ENCODE peak calls at places on chromosomes 16 and 17, in five cellular contexts. E is MM.1S, C is neural progenitor cell, Z is HCT116, Q is SK-N-SH. J is an unnamed sample.

GRCh38 chr17:42699415-42699740 is 17.0 kb downstream of the CNTNAP1 start:
- DNase-seq in E (no peak), C (no peak), Z (no peak), Q (no peak), J (no peak)

GRCh38 chr16:66382171-66382965 is 15.9 kb downstream of the CDH5 start:
- DNase-seq in E (no peak), C (no peak), Z (no peak), Q (no peak), J (peak; percentile 85)

GRCh38 chr16:23072084-23072599 is 77.1 kb downstream of the USP31 start:
- DNase-seq in E (no peak), C (no peak), Z (no peak), Q (peak; percentile 71), J (peak; percentile 29)

GRCh38 chr16:77057161-77057736 is 133.7 kb upstream of the MON1B start:
- DNase-seq in E (peak; percentile 20), C (peak; percentile 44), Z (no peak), Q (no peak), J (no peak)

GRCh38 chr16:67398546-67399217 is 5.4 kb upstream of the TPPP3 start:
- DNase-seq in E (no peak), C (no peak), Z (no peak), Q (no peak), J (no peak)

GRCh38 chr16:66881014-66881417 is 701 bp downstream of the PDP2 start:
- DNase-seq in E (no peak), C (peak; percentile 47), Z (no peak), Q (no peak), J (no peak)

GRCh38 chr16:82782715-82783251 is 156.0 kb downstream of the CDH13 start:
- DNase-seq in E (no peak), C (peak; percentile 62), Z (no peak), Q (no peak), J (no peak)

GRCh38 chr17:43524945-43525575 is 21.1 kb downstream of the ETV4 start:
- DNase-seq in E (no peak), C (no peak), Z (no peak), Q (no peak), J (no peak)

GRCh38 chr17:73827627-73828241 is 183.5 kb upstream of the SDK2 start:
- DNase-seq in E (no peak), C (no peak), Z (no peak), Q (no peak), J (peak; percentile 57)

GRCh38 chr17:19386276-19386863 is 620 bp downstream of the MFAP4 start:
- DNase-seq in E (no peak), C (peak; percentile 24), Z (no peak), Q (peak; percentile 39), J (peak; percentile 81)

GRCh38 chr17:64781394-64781793 is 119.3 kb upstream of the SMURF2 start:
- DNase-seq in E (peak; percentile 34), C (peak; percentile 50), Z (no peak), Q (peak; percentile 62), J (no peak)

GRCh38 chr17:27585153-27585681 is 45.8 kb upstream of the LGALS9 start:
- DNase-seq in E (no peak), C (no peak), Z (no peak), Q (no peak), J (no peak)

GRCh38 chr16:86985656-86986030 is 331.5 kb downstream of the C16orf95 start:
- DNase-seq in E (no peak), C (no peak), Z (no peak), Q (no peak), J (no peak)

GRCh38 chr16:4093495-4094137 is 22.6 kb downstream of the ADCY9 start:
- DNase-seq in E (no peak), C (no peak), Z (no peak), Q (no peak), J (no peak)

GRCh38 chr17:39739020-39739884 is 1.5 kb downstream of the GRB7 start:
- DNase-seq in E (no peak), C (peak; percentile 73), Z (peak; percentile 34), Q (peak; percentile 41), J (peak; percentile 72)

GRCh38 chr17:50301891-50302584 is 27.8 kb downstream of the TMEM92 start:
- DNase-seq in E (peak; percentile 11), C (no peak), Z (no peak), Q (no peak), J (no peak)

GRCh38 chr17:27217631-27218030 is 76.3 kb upstream of the WSB1 start:
- DNase-seq in E (peak; percentile 71), C (no peak), Z (no peak), Q (no peak), J (no peak)

GRCh38 chr17:73371285-73371684 is 59.5 kb upstream of the CDC42EP4 start:
- DNase-seq in E (no peak), C (no peak), Z (no peak), Q (no peak), J (peak; percentile 90)

GRCh38 chr16:2963611-2964415 is at the start of gene KREMEN2:
- DNase-seq in E (no peak), C (peak; percentile 79), Z (peak; percentile 74), Q (peak; percentile 90), J (peak; percentile 73)

GRCh38 chr17:17682737-17683675 is 1.7 kb downstream of the RAI1 start:
- DNase-seq in E (peak; percentile 64), C (peak; percentile 82), Z (no peak), Q (peak; percentile 83), J (peak; percentile 69)

GRCh38 chr17:5618511-5618910 is 34.2 kb upstream of the NLRP1 start:
- DNase-seq in E (no peak), C (no peak), Z (no peak), Q (no peak), J (peak; percentile 55)

GRCh38 chr17:5615476-5615875 is 31.2 kb upstream of the NLRP1 start:
- DNase-seq in E (no peak), C (no peak), Z (no peak), Q (no peak), J (no peak)

DNA sequence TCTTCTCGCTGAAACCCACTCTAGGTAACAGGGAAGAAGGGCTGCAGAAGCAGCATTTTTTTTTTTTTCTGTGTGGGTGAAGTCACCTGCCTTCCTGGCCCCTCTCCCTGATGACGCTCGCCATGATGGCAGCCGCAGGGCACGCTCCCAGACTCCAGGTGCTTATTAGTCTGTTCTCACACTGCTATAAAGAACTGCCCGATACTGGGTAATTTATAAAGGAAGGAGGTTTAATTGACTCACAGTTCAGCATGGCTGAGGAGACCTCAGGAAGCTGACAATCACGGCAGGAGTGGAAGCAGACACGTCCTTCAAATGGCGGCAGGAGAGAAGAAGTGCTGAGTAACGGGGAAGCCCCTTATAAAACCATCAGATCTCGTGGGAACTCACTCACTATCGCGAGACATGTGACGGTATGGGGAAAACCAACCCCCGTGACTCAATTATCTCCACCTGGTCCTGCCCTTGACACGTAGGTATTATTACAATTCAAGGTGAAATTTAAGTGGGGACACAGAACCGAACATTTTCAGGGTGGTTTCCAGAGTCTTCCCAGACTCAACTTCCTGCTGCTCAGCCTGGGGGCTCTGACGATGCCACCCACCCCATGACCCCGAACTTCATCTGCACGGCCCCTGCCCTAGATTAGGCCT is 34.9 kb upstream of the NLRP1 start:
- DNase-seq in E (no peak), C (no peak), Z (no peak), Q (no peak), J (no peak)
- TF ChIP-seq EZH2phosphoT487 in E (no peak), C (no peak), Z (no peak), Q (no peak), J (no peak)

DNA sequence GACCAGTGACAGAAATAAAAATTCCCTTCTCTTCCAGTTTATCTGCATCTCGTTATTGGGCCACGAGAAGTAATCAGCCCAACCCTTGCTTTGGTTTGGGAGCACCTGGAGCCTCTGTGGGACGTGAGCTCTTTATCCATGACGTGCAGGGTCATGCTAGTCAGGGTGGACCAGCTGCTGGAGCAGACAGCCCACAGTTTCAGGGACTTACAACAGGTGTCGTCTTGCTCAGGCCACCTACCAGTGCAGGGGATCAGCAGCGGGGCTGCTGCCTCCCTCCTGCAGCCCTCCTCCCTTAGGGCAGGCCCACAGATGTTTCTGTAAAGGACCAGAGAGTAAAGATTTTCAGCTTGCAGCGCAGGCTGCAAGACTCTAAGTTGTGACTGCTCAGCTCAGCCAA is 16.9 kb downstream of the ADAD2 start:
- DNase-seq in E (no peak), C (peak; percentile 44), Z (no peak), Q (no peak), J (no peak)
- TF ChIP-seq CTCF in E (no peak), C (no peak), Z (no peak), Q (no peak), J (no peak)

GRCh38 chr16:1543085-1543896 is 9.8 kb downstream of the TMEM204 start:
- DNase-seq in E (no peak), C (peak; percentile 17), Z (peak; percentile 31), Q (peak; percentile 64), J (peak; percentile 74)
- TF ChIP-seq EZH2phosphoT487 in E (no peak), C (no peak), Z (no peak), Q (no peak), J (no peak)

GRCh38 chr16:19109288-19109664 is 4.5 kb upstream of the ITPRIPL2 start:
- DNase-seq in E (no peak), C (no peak), Z (no peak), Q (no peak), J (no peak)
- TF ChIP-seq CTCF in E (no peak), C (no peak), Z (no peak), Q (no peak), J (no peak)

GRCh38 chr16:79392081-79392480 is 208.5 kb downstream of the MAF start:
- DNase-seq in E (no peak), C (no peak), Z (no peak), Q (no peak), J (no peak)

GRCh38 chr16:79391395-79391794 is 209.1 kb downstream of the MAF start:
- DNase-seq in E (no peak), C (no peak), Z (no peak), Q (no peak), J (no peak)

GRCh38 chr16:79393121-79393520 is 207.4 kb downstream of the MAF start:
- DNase-seq in E (no peak), C (peak; percentile 50), Z (no peak), Q (no peak), J (no peak)

GRCh38 chr16:79388396-79388795 is 212.1 kb downstream of the MAF start:
- DNase-seq in E (no peak), C (no peak), Z (no peak), Q (no peak), J (no peak)

GRCh38 chr16:79390481-79391051 is 210.0 kb downstream of the MAF start:
- DNase-seq in E (no peak), C (no peak), Z (no peak), Q (peak; percentile 68), J (no peak)
- TF ChIP-seq EZH2phosphoT487 in E (no peak), C (no peak), Z (no peak), Q (no peak), J (no peak)

DNA sequence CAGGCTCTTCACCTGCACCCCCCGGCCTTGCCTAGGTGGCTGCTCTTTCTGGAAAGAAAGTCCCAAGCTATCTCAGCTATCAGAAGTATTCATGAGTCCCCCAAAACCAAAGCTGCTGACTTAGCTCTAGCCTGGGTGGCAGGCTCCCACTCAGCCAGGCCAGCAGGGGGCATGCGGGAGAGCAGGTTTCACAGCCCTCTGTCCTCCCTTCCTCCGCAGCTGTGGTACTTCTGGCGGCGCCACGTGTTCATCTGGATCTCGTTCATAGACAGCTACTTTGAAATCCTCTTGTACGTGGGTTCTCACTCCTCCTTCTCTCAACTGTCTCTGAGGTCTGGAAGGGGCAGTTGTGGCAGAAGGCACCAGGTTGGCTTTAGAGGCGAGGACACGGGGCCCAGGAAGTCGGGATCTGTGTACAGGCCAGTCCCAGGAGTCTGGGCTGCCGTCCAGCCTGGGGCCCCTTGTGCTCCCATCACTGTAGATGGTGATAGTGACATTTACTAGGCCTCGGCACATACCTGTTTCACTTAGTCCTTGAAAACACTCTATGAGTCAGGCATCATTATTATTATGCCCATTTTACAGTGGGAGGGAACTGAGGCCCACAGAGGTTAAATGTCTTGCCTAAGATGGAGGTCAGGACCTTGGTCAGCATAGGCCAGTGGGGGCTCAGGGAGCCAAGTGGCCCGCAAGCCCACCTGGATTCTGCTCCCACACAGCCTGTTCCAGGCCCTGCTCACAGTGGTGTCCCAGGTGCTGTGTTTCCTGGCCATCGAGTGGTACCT is 12.9 kb downstream of the TRPV2 start:
- DNase-seq in E (no peak), C (peak; percentile 68), Z (no peak), Q (peak; percentile 86), J (peak; percentile 57)
- TF ChIP-seq CTCF in E (peak; percentile 31), C (peak; percentile 60), Z (peak; percentile 74), Q (peak; percentile 65), J (peak; percentile 90)

J was measured in PC-3.